ENCODE peak calls at places on chromosome 19, in eight cellular contexts. J is HepG2, C is body of pancreas, D is tibial artery, Q is neuronal stem cell, V is upper lobe of right lung, L is IMR-90, K is uterus. F is an unnamed sample.
A peak's percentile ranks its signal among the peaks of the same experiment; 100 is the strongest.

GRCh38 chr19:51372021-51372648 is 319 bp downstream of the NKG7 start:
- DNase-seq in V (no peak), K (no peak), L (no peak), J (no peak), Q (no peak), C (no peak), D (no peak), F (no peak)

GRCh38 chr19:35337081-35337983 is 8.3 kb downstream of the CD22 start:
- DNase-seq in J (no peak), K (no peak), C (no peak), L (no peak), Q (no peak), D (no peak), V (no peak), F (no peak)

GRCh38 chr19:13134626-13135025 is 15.5 kb downstream of the STX10 start:
- DNase-seq in C (no peak), K (no peak), Q (no peak), J (no peak), D (no peak), L (no peak), V (no peak), F (no peak)

GRCh38 chr19:13181747-13182388 is 31.7 kb downstream of the IER2 start:
- DNase-seq in V (peak; percentile 67), J (no peak), K (peak; percentile 64), Q (no peak), D (peak; percentile 68), L (peak; percentile 64), C (peak; percentile 67), F (peak; percentile 75)

GRCh38 chr19:17616961-17617806 is 61.7 kb downstream of the COLGALT1 start:
- DNase-seq in L (peak; percentile 9), V (no peak), C (no peak), J (peak; percentile 44), K (no peak), Q (no peak), D (no peak), F (no peak)

GRCh38 chr19:17370026-17370587 is 7.0 kb downstream of the PLVAP start:
- DNase-seq in Q (no peak), K (no peak), J (no peak), D (no peak), C (peak; percentile 44), L (peak; percentile 58), V (no peak), F (peak; percentile 68)

GRCh38 chr19:4474504-4475136 is 2.5 kb downstream of the HDGFL2 start:
- DNase-seq in J (no peak), C (no peak), Q (peak; percentile 77), L (peak; percentile 68), V (no peak), K (no peak), D (no peak), F (no peak)

GRCh38 chr19:40365613-40366401 is 17.3 kb downstream of the PLD3 start:
- DNase-seq in K (peak; percentile 74), J (no peak), C (peak; percentile 63), Q (peak; percentile 87), V (peak; percentile 91), L (peak; percentile 71), D (peak; percentile 55), F (peak; percentile 30)

GRCh38 chr19:42111384-42111783 is 20.9 kb downstream of the POU2F2 start:
- DNase-seq in L (peak; percentile 75), Q (no peak), J (no peak), C (no peak), V (no peak), K (no peak), D (no peak), F (no peak)

GRCh38 chr19:35458192-35458591 is 10.1 kb downstream of the FFAR2 start:
- DNase-seq in K (no peak), C (no peak), V (no peak), Q (no peak), L (no peak), J (no peak), D (no peak), F (no peak)

GRCh38 chr19:16095071-16095571 is 16.6 kb upstream of the RAB8A start:
- DNase-seq in K (no peak), D (no peak), V (no peak), L (no peak), C (no peak), Q (no peak), J (no peak), F (peak; percentile 64)

GRCh38 chr19:15187026-15188007 is 13.5 kb downstream of the NOTCH3 start:
- DNase-seq in C (no peak), Q (no peak), K (no peak), D (no peak), L (no peak), V (no peak), J (no peak), F (no peak)

GRCh38 chr19:16268676-16269319 is 55.8 kb upstream of the KLF2 start:
- DNase-seq in L (no peak), C (no peak), K (no peak), J (no peak), D (no peak), V (no peak), Q (no peak), F (no peak)

GRCh38 chr19:33286899-33287298 is 15.4 kb downstream of the CEBPA start:
- DNase-seq in V (no peak), J (no peak), C (no peak), D (no peak), K (no peak), Q (no peak), L (no peak), F (no peak)

GRCh38 chr19:54190942-54191670 is at the start of gene TSEN34:
- DNase-seq in D (peak; percentile 86), Q (peak; percentile 92), C (peak; percentile 92), L (peak; percentile 75), J (peak; percentile 71), K (no peak), V (peak; percentile 95), F (peak; percentile 82)

GRCh38 chr19:41324231-41324702 is 14.3 kb downstream of the CCDC97 start:
- DNase-seq in K (no peak), J (no peak), V (no peak), C (no peak), L (no peak), D (no peak), Q (no peak), F (no peak)

GRCh38 chr19:51511353-51511752 is 9.8 kb upstream of the SIGLEC12 start:
- DNase-seq in K (no peak), L (no peak), D (no peak), V (no peak), J (peak; percentile 12), Q (no peak), C (no peak), F (no peak)

GRCh38 chr19:13149628-13150186 is 468 bp downstream of the STX10 start:
- DNase-seq in K (no peak), V (peak; percentile 89), J (peak; percentile 37), L (no peak), C (peak; percentile 70), Q (peak; percentile 27), D (no peak), F (peak; percentile 79)

GRCh38 chr19:33731886-33732285 is 64.8 kb upstream of the KCTD15 start:
- DNase-seq in K (no peak), J (no peak), Q (no peak), D (no peak), L (no peak), C (no peak), V (no peak), F (no peak)

GRCh38 chr19:23436318-23436717 is 41.0 kb upstream of the ZNF91 start:
- DNase-seq in D (no peak), Q (no peak), V (no peak), K (no peak), L (no peak), C (no peak), J (no peak), F (no peak)

GRCh38 chr19:19448238-19448544 is 42.7 kb downstream of the GATAD2A start:
- DNase-seq in D (no peak), K (no peak), C (peak; percentile 73), L (no peak), Q (no peak), J (no peak), V (peak; percentile 73), F (no peak)

GRCh38 chr19:19452241-19453128 is 47.0 kb downstream of the GATAD2A start:
- DNase-seq in J (no peak), V (no peak), L (no peak), Q (no peak), C (no peak), K (no peak), D (no peak), F (no peak)

GRCh38 chr19:19457691-19458090 is 52.2 kb downstream of the GATAD2A start:
- DNase-seq in K (no peak), C (no peak), L (no peak), V (no peak), D (no peak), Q (no peak), J (no peak), F (no peak)

GRCh38 chr19:19451429-19452240 is 46.2 kb downstream of the GATAD2A start:
- DNase-seq in J (no peak), V (no peak), L (no peak), D (no peak), C (no peak), Q (no peak), K (no peak), F (no peak)

GRCh38 chr19:19453129-19453461 is 47.6 kb downstream of the GATAD2A start:
- DNase-seq in K (no peak), D (no peak), V (no peak), J (no peak), C (no peak), Q (no peak), L (no peak), F (no peak)
- H3K27ac ChIP-seq in K (no peak overlapping the region), D (no peak overlapping the region), V (peak overlapping the region; percentile 11), J (no peak overlapping the region), C (no peak overlapping the region), Q (no peak overlapping the region), L (no peak overlapping the region), F (no peak overlapping the region)

GRCh38 chr19:8458380-8458779 is 13.6 kb downstream of the HNRNPM start:
- DNase-seq in L (no peak), Q (no peak), D (no peak), V (no peak), K (no peak), C (peak; percentile 28), J (no peak), F (no peak)
- H3K4me1 ChIP-seq in L (peaks cover 32% of the 10 kb centered on the region), Q (peaks cover 6% of the 10 kb centered on the region), D (peaks cover 85% of the 10 kb centered on the region), V (peaks cover 80% of the 10 kb centered on the region), K (peaks cover 11% of the 10 kb centered on the region), C (peaks cover 83% of the 10 kb centered on the region), J (peaks cover 52% of the 10 kb centered on the region), F (peaks cover 53% of the 10 kb centered on the region)

GRCh38 chr19:48059331-48059730 is 15.5 kb upstream of the CABP5 start:
- DNase-seq in V (no peak), C (no peak), D (no peak), J (peak; percentile 7), Q (no peak), L (no peak), K (no peak), F (no peak)

GRCh38 chr19:48061401-48062344 is 17.8 kb upstream of the CABP5 start:
- DNase-seq in J (no peak), K (no peak), D (no peak), C (no peak), L (no peak), Q (no peak), V (no peak), F (no peak)

GRCh38 chr19:48064509-48064908 is 20.6 kb upstream of the CABP5 start:
- DNase-seq in C (no peak), J (no peak), D (no peak), K (no peak), Q (no peak), L (peak; percentile 54), V (no peak), F (no peak)

GRCh38 chr19:48060381-48060780 is 16.5 kb upstream of the CABP5 start:
- DNase-seq in K (no peak), V (no peak), Q (no peak), L (no peak), D (no peak), C (no peak), J (no peak), F (no peak)
- H3K9me3 ChIP-seq in K (no peaks in the 10 kb centered on the region), V (no peaks in the 10 kb centered on the region), Q (no peaks in the 10 kb centered on the region), L (peaks cover 1% of the 10 kb centered on the region), D (no peaks in the 10 kb centered on the region), C (no peaks in the 10 kb centered on the region), J (no peaks in the 10 kb centered on the region), F (no peaks in the 10 kb centered on the region)

GRCh38 chr19:3107658-3108057 is 13.5 kb downstream of the GNA11 start:
- DNase-seq in D (no peak), L (no peak), Q (no peak), J (no peak), C (no peak), K (no peak), V (no peak), F (no peak)
- H3K27ac ChIP-seq in D (no peak overlapping the region), L (no peak overlapping the region), Q (no peak overlapping the region), J (peak overlapping the region; percentile 21), C (no peak overlapping the region), K (no peak overlapping the region), V (peak overlapping the region; percentile 58), F (no peak overlapping the region)

F was measured in ascending aorta.